ENCODE peak calls at places on chromosomes 2 and 18, in eight cellular contexts. N is sigmoid colon, P is GM23338, V is GM23248, D is H1, K is uterus, Y is HL-60, O is PC-3. T is an unnamed sample.

GRCh38 chr2:26590439-26590838 is 50.7 kb downstream of the CIB4 start:
- DNase-seq in P (no peak), N (peak), Y (no peak), V (no peak), K (no peak), D (no peak), O (no peak), T (no peak)

GRCh38 chr2:100889286-100889685 is 69.3 kb downstream of the NPAS2 start:
- DNase-seq in V (no peak), O (no peak), K (no peak), P (peak), Y (no peak), D (no peak), N (no peak), T (no peak)

GRCh38 chr2:70103531-70104061 is 16.3 kb downstream of the PCBP1 start:
- DNase-seq in P (no peak), V (no peak), Y (no peak), O (no peak), K (no peak), N (peak), D (no peak), T (no peak)

GRCh38 chr2:215951558-215951957 is 61.8 kb downstream of the MREG start:
- DNase-seq in O (no peak), N (no peak), D (no peak), V (no peak), Y (no peak), P (no peak), K (no peak), T (no peak)

GRCh38 chr2:96580771-96581170 is 44.2 kb downstream of the ARID5A start:
- DNase-seq in D (no peak), Y (peak), K (no peak), N (no peak), V (peak), P (peak), O (peak), T (no peak)

GRCh38 chr2:189751080-189751658 is 11.4 kb downstream of the OSGEPL1 start:
- DNase-seq in K (no peak), V (peak), N (no peak), D (no peak), P (peak), O (peak), Y (peak), T (no peak)

GRCh38 chr2:207149253-207150213 is 16.2 kb downstream of the KLF7 start:
- DNase-seq in N (no peak), Y (no peak), D (no peak), O (no peak), K (no peak), V (no peak), P (no peak), T (no peak)

GRCh38 chr2:85911836-85912692 is 23.3 kb upstream of the ST3GAL5 start:
- DNase-seq in Y (no peak), V (peak), O (peak), D (no peak), N (no peak), P (no peak), K (no peak), T (no peak)

GRCh38 chr2:237601453-237602116 is 11.1 kb upstream of the RAB17 start:
- DNase-seq in O (no peak), D (no peak), P (peak), K (no peak), V (no peak), N (no peak), Y (no peak), T (no peak)

GRCh38 chr2:185227391-185227790 is 511.2 kb upstream of the FSIP2 start:
- DNase-seq in K (no peak), N (no peak), V (no peak), Y (no peak), D (no peak), O (no peak), P (no peak), T (no peak)

GRCh38 chr2:46925444-46926351 is 10.1 kb upstream of the MCFD2 start:
- DNase-seq in O (peak), N (no peak), D (no peak), V (no peak), P (peak), K (no peak), Y (no peak), T (no peak)

GRCh38 chr2:225337183-225337582 is 62.3 kb upstream of the NYAP2 start:
- DNase-seq in D (no peak), Y (no peak), K (no peak), P (peak), N (no peak), V (peak), O (peak), T (no peak)

GRCh38 chr2:150695441-150696135 is 208.1 kb upstream of the RND3 start:
- DNase-seq in O (no peak), P (no peak), N (no peak), K (no peak), Y (no peak), V (no peak), D (no peak), T (no peak)

GRCh38 chr2:19158211-19158610 is 200.2 kb downstream of the OSR1 start:
- DNase-seq in D (no peak), N (no peak), O (no peak), V (peak), P (no peak), Y (no peak), K (no peak), T (no peak)

GRCh38 chr2:199739413-199740110 is 111.4 kb downstream of the FTCDNL1 start:
- DNase-seq in K (peak), P (peak), V (peak), Y (peak), D (peak), N (peak), O (peak), T (peak)

GRCh38 chr18:77076111-77076510 is 56.5 kb downstream of the MBP start:
- DNase-seq in Y (no peak), O (no peak), V (no peak), D (no peak), P (no peak), K (no peak), N (no peak), T (no peak)

GRCh38 chr18:12256946-12257345 is 2.8 kb downstream of the CIDEA start:
- DNase-seq in K (no peak), N (no peak), V (peak), O (peak), P (no peak), D (no peak), Y (no peak), T (no peak)

GRCh38 chr2:84999467-85000064 is 28.6 kb downstream of the KCMF1 start:
- DNase-seq in D (no peak), P (no peak), N (no peak), O (no peak), Y (no peak), V (no peak), K (no peak), T (no peak)

GRCh38 chr2:151973901-151974199 is 125.0 kb downstream of the CACNB4 start:
- DNase-seq in O (no peak), Y (peak), N (no peak), K (peak), V (peak), P (peak), D (peak), T (no peak)

GRCh38 chr2:714005-714741 is 37.0 kb upstream of the TMEM18 start:
- DNase-seq in K (no peak), N (no peak), V (peak), D (peak), Y (peak), P (peak), O (peak), T (no peak)

GRCh38 chr2:159045545-159046454 is 77.4 kb downstream of the TANC1 start:
- DNase-seq in K (no peak), V (no peak), P (no peak), N (no peak), Y (no peak), O (peak), D (no peak), T (no peak)

GRCh38 chr2:241035142-241035817 is 36.9 kb downstream of the SNED1 start:
- DNase-seq in P (peak), N (peak), O (no peak), V (no peak), D (no peak), Y (no peak), K (no peak), T (no peak)

GRCh38 chr2:215772003-215772402 is 241.3 kb downstream of the MREG start:
- DNase-seq in K (no peak), Y (no peak), O (peak), N (no peak), V (peak), D (no peak), P (peak), T (no peak)

GRCh38 chr18:44627245-44627644 is 53.4 kb upstream of the SETBP1 start:
- DNase-seq in O (peak), V (peak), P (no peak), D (no peak), Y (no peak), K (no peak), N (no peak), T (no peak)

GRCh38 chr2:29053223-29053622 is 21.1 kb downstream of the PCARE start:
- DNase-seq in D (no peak), P (peak), Y (no peak), K (no peak), N (peak), V (no peak), O (peak), T (no peak)

GRCh38 chr2:134107402-134107801 is 146.5 kb upstream of the MGAT5 start:
- DNase-seq in N (no peak), V (no peak), Y (no peak), D (no peak), K (no peak), O (no peak), P (no peak), T (no peak)

GRCh38 chr18:23257686-23258565 is 122.6 kb downstream of the CABLES1 start:
- DNase-seq in D (no peak), Y (peak), P (no peak), V (peak), K (no peak), N (no peak), O (peak), T (peak)

GRCh38 chr2:25042321-25043240 is 705 bp downstream of the EFR3B start:
- DNase-seq in V (peak), Y (no peak), O (peak), N (peak), D (no peak), P (peak), K (no peak), T (no peak)
- H3K27ac ChIP-seq in V (peak), Y (no peak), O (no peak), N (peak), D (no peak), P (no peak), K (peak), T (peak)

GRCh38 chr2:218384975-218385374 is 2.9 kb downstream of the SLC11A1 start:
- DNase-seq in P (no peak), O (no peak), K (no peak), N (no peak), Y (no peak), D (no peak), V (no peak), T (no peak)

GRCh38 chr2:218382785-218383184 is 712 bp downstream of the SLC11A1 start:
- DNase-seq in K (no peak), Y (no peak), D (no peak), N (no peak), O (no peak), V (no peak), P (no peak), T (no peak)

GRCh38 chr2:218383892-218384519 is 1.9 kb downstream of the SLC11A1 start:
- DNase-seq in N (no peak), O (peak), P (no peak), V (peak), K (no peak), Y (no peak), D (no peak), T (no peak)

GRCh38 chr2:218378053-218378452 is 4.0 kb upstream of the SLC11A1 start:
- DNase-seq in Y (peak), V (no peak), K (no peak), P (no peak), O (no peak), D (no peak), N (no peak), T (no peak)

DNA sequence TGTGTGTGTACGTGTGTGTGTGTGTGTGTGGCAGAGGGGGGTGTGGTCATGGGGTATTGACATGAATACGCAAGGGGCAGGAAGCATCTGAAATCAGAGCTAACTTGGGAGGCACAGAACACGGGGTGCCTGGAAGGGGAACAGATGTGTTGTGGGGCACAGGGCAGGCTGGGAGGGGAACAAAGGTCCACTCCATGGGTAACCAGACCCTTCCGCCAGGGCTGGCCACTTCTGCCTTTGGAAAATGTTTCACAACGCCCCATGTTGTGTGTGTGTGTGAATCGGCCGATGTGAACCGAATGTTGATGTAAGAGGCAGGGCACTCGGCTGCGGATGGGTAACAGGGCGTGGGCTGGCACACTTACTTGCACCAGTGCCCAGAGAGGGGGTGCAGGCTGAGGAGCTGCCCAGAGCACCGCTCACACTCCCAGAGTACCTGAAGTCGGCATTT is at the start of gene SLC11A1:
- DNase-seq in P (no peak), V (no peak), K (no peak), Y (peak), O (no peak), N (peak), D (no peak), T (no peak)
- H3K4me3 ChIP-seq in P (no peak), V (no peak), K (no peak), Y (peak), O (no peak), N (peak), D (no peak), T (peak)

GRCh38 chr2:30424231-30424630 is 22.8 kb upstream of the LCLAT1 start:
- DNase-seq in K (no peak), Y (no peak), D (no peak), V (peak), N (no peak), O (no peak), P (no peak), T (no peak)

GRCh38 chr2:30425326-30425725 is 21.7 kb upstream of the LCLAT1 start:
- DNase-seq in N (no peak), Y (no peak), V (peak), D (no peak), K (no peak), O (no peak), P (no peak), T (no peak)

GRCh38 chr2:30422437-30422805 is 24.6 kb upstream of the LCLAT1 start:
- DNase-seq in O (peak), P (no peak), Y (no peak), N (no peak), K (no peak), D (no peak), V (peak), T (peak)

GRCh38 chr2:30421026-30421425 is 26.0 kb upstream of the LCLAT1 start:
- DNase-seq in D (no peak), Y (no peak), K (no peak), V (no peak), P (no peak), O (no peak), N (no peak), T (no peak)

DNA sequence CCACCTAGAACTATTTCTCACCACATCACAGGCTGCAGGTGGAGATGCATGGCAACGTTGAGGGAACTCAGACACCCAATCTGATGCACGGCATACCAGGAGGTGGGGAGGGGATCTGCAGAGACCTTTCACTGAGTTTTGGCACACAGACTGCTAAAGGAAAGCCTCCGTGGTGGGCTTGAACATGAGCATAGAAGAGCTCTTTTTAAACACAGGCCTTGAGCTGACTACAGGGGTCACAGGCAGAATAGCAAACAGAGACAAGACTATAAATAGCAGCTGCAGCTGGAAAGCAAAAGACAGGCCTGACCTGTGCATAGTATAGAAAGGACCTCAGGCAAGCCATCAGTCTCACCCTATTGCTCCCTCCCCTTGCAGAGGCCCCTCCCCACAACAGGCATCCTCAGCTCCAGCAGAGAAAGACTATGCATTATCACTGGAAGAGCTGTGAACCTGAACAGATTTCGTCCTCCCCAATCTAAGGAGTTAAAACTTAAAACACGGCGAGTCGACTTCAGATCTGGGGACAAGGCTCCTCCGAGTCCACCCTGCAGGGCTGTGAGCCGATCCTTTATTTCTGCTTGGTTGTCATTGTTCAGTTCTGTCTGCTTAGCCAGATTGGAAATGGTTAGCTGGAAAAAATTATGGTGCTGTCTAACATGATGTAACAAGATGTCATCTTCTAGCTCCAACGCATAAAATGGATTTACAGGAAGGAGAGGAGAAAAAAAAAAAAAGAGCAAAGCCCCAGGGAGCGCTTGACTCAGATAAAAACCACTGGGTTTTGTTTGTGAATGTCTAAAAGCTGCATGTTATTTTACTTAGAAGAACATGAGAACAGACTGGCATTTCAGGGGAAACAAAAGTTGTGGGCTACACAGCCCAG is 25.3 kb upstream of the LCLAT1 start:
- DNase-seq in D (no peak), P (peak), V (peak), K (no peak), N (no peak), Y (no peak), O (no peak), T (no peak)
- H3K27ac ChIP-seq in D (no peak), P (no peak), V (peak), K (peak), N (peak), Y (no peak), O (no peak), T (peak)

GRCh38 chr2:64327129-64327509 is 126.8 kb upstream of the LGALSL start:
- DNase-seq in Y (no peak), V (no peak), D (no peak), P (no peak), K (no peak), O (peak), N (no peak), T (no peak)
- H3K4me3 ChIP-seq in Y (no peak), V (no peak), D (no peak), P (no peak), K (no peak), O (no peak), N (peak), T (peak)

GRCh38 chr2:226981731-226982373 is 146.0 kb downstream of the RHBDD1 start:
- DNase-seq in Y (no peak), K (no peak), D (no peak), V (no peak), N (no peak), P (no peak), O (no peak), T (no peak)
- H3K27ac ChIP-seq in Y (no peak), K (no peak), D (no peak), V (no peak), N (no peak), P (no peak), O (no peak), T (no peak)

DNA sequence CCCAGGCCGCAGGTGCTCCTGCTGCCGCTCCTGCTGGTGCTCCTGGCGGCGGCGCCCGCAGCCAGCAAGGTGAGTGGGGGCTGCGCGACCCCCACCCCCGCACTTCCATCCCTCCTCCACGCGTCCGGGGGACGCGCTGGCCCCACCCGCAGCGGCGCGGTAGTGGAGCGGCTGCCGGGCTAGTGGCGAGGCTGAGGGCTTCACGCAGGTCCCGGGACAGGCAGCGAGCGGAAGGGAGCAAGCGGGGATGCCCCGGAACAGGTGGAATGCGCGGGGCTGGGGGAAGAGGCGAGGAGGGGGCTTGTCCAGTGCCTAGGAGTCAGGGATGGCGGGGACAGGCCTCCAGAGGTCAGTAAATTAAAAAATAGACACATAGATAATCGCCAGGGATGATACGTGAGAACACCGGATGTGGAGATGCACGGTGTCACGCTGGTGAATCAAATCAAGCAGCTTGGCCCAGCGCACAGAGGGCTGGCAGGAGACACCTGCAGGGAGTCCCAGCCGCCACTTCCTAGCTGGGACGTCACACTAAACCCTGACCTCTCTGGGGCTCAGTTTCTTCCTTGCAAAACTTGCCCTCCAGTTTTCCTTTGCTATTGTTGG is 424 bp downstream of the COL4A3 start:
- DNase-seq in K (no peak), O (peak), Y (no peak), P (peak), N (no peak), V (peak), D (no peak), T (no peak)
- H3K4me3 ChIP-seq in K (peak), O (peak), Y (no peak), P (peak), N (peak), V (peak), D (peak), T (peak)

GRCh38 chr2:234203135-234203984 is 152.9 kb downstream of the SPP2 start:
- DNase-seq in D (no peak), P (no peak), Y (no peak), V (peak), K (no peak), N (no peak), O (peak), T (no peak)
- H3K27ac ChIP-seq in D (no peak), P (no peak), Y (no peak), V (peak), K (no peak), N (peak), O (peak), T (no peak)

T was measured in thoracic aorta.